ENCODE peak calls at places on chromosomes 6 and 20, in seven cellular contexts. S is heart left ventricle, C is neural progenitor cell, K is fibroblast of the aortic adventitia, O is nephron progenitor cell, R is fibroblast of mammary gland, F is heart right ventricle. G is an unnamed sample.

GRCh38 chr20:15756001-15756400 is 817.2 kb downstream of the KIF16B start:
- DNase-seq in C (no peak), S (no peak), R (no peak), O (no peak), K (no peak), F (no peak), G (no peak)

GRCh38 chr6:52545844-52546119 is 31.1 kb downstream of the TRAM2 start:
- DNase-seq in K (no peak), O (no peak), S (no peak), C (no peak), F (no peak), R (no peak), G (no peak)

GRCh38 chr20:55580475-55580874 is 424.8 kb downstream of the CBLN4 start:
- DNase-seq in C (no peak), R (no peak), O (no peak), S (no peak), F (no peak), K (no peak), G (peak; percentile 11)

GRCh38 chr6:126955621-126956020 is 162.8 kb upstream of the RSPO3 start:
- DNase-seq in C (no peak), K (no peak), R (no peak), S (no peak), F (no peak), O (no peak), G (peak; percentile 22)

GRCh38 chr6:170150590-170150945 is 140.3 kb downstream of the DLL1 start:
- DNase-seq in K (no peak), C (no peak), R (no peak), S (no peak), O (no peak), F (no peak), G (no peak)

GRCh38 chr6:137802408-137803182 is 64.5 kb upstream of the TNFAIP3 start:
- DNase-seq in C (no peak), K (no peak), S (no peak), R (no peak), F (no peak), O (no peak), G (no peak)

GRCh38 chr6:55674672-55675071 is 95.7 kb upstream of the HMGCLL1 start:
- DNase-seq in O (no peak), R (no peak), C (no peak), K (no peak), F (no peak), S (no peak), G (no peak)

GRCh38 chr6:96923400-96923799 is 1.1 kb upstream of the KLHL32 start:
- DNase-seq in R (no peak), O (no peak), K (no peak), S (no peak), C (no peak), F (no peak), G (no peak)

GRCh38 chr6:160328447-160328846 is 19.7 kb upstream of the SLC22A3 start:
- DNase-seq in C (no peak), R (no peak), O (no peak), S (no peak), K (no peak), F (no peak), G (no peak)

GRCh38 chr6:36104836-36105235 is 25.5 kb upstream of the MAPK13 start:
- DNase-seq in K (no peak), R (peak; percentile 38), S (no peak), F (no peak), C (no peak), O (no peak), G (no peak)

GRCh38 chr6:151070666-151071065 is 169.1 kb upstream of the AKAP12 start:
- DNase-seq in C (no peak), S (no peak), O (no peak), K (peak; percentile 94), F (no peak), R (peak; percentile 53), G (no peak)

GRCh38 chr20:58010666-58011065 is 217.8 kb downstream of the ANKRD60 start:
- DNase-seq in S (no peak), K (no peak), F (no peak), R (no peak), C (no peak), O (no peak), G (no peak)

GRCh38 chr20:48238781-48239180 is 453.5 kb upstream of the SULF2 start:
- DNase-seq in K (peak; percentile 5), C (no peak), F (no peak), R (peak; percentile 11), S (no peak), O (no peak), G (no peak)

GRCh38 chr6:35310265-35310831 is 12.7 kb downstream of the DEF6 start:
- DNase-seq in R (no peak), O (no peak), C (no peak), F (no peak), K (no peak), S (no peak), G (no peak)

GRCh38 chr6:64815718-64816117 is 891.3 kb downstream of the EYS start:
- DNase-seq in K (no peak), C (no peak), R (peak; percentile 0), S (no peak), F (no peak), O (no peak), G (peak; percentile 4)

GRCh38 chr6:36927691-36928546 is 26.6 kb upstream of the PI16 start:
- DNase-seq in S (peak; percentile 44), O (no peak), C (no peak), F (no peak), K (peak; percentile 37), R (peak; percentile 21), G (no peak)

GRCh38 chr6:17035257-17035757 is 66.5 kb upstream of the STMND1 start:
- DNase-seq in S (no peak), F (no peak), K (no peak), O (no peak), R (no peak), C (no peak), G (no peak)

GRCh38 chr6:18506387-18507017 is 119.4 kb downstream of the RNF144B start:
- DNase-seq in C (peak; percentile 28), O (no peak), K (no peak), R (peak; percentile 4), F (no peak), S (no peak), G (no peak)

GRCh38 chr6:166221040-166221439 is 53.4 kb upstream of the TBXT start:
- DNase-seq in S (no peak), K (no peak), F (no peak), C (no peak), R (no peak), O (no peak), G (no peak)

DNA sequence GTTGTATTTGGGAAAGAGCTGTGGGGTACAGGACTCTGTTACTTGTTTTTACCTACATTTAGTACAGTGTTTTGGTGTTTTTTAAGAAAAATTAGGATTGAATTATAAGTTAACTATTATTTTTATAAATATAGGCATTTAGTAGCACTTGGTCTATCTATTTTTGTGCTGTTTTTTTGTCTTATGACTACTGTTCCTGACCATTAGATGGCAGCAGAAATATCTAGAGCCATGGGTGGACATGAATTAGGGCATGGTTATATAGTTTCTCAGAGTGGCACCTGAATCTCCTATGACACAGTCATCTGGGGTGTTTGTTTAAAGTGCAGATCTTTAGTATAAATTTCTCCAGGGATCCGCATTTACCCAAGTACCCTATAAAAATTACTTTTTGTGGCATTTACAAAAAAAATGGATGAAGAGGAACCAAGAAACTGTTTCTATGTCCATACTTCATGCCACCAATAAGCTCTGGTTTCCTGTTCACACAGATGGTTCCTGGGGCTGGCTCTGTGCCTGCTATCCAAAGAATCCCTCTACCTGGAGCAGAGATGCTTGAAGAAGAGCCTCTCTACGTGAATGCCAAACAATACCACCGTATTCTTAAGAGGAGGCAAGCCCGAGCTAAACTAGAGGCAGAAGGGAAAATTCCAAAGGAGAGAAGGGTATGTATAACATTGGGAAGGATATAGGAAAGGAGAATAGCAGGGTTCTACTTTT is 19.8 kb downstream of the NFYA start:
- DNase-seq in K (peak; percentile 47), F (no peak), R (peak; percentile 44), C (no peak), S (no peak), O (no peak), G (peak; percentile 37)
- TF ChIP-seq CTCF in K (peak; percentile 47), F (no peak), R (peak; percentile 41), C (peak; percentile 39), S (no peak), O (no peak), G (peak; percentile 29)

GRCh38 chr6:109962271-109962670 is 15.8 kb upstream of the GPR6 start:
- DNase-seq in O (no peak), R (no peak), C (no peak), K (no peak), S (no peak), F (no peak), G (no peak)
- TF ChIP-seq CTCF in O (no peak), R (no peak), C (no peak), K (no peak), S (no peak), F (no peak), G (no peak)

DNA sequence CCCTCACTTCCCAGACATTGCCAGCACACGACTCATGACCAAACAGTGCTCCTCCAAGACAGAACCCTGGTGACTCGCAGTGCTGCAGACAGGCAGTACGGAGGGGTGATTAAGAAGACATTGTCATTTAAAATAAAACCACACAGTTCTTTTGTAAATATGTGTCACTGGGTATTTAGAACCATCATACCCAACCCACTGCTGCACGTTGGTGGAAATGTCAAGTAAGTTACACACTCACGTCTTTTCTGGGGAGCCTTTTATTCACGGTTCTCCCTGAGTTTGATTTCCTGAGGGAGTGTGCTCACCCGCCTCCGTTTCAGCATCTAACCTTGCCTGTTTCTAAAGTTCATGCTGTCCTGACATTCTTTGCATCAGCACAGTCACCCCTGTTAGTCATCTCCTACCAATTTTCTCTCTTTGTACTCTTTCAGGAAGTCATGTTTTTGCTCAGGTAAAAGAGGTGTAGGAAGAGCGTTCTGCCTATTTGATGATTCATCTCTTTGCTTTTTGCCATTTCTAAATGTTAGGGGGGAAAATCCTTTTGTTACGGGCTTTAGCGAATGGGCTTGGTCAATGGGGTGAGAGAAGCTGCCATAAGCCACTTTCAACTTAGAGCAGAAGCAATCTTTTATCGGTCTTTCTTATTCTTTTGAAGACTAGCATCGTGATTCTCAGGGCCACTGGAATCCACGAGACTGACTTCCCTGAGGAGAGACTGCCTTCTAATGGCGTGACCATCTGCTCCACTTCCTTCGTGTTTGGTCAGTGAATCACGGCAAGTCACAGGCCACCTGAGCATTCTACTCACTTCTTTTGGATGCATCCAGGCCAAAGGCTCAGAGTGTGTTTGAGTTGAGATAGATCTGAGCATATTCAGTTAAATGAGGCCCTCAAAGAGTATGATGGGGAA is 512.8 kb upstream of the JARID2 start:
- DNase-seq in F (no peak), K (peak; percentile 40), S (no peak), O (no peak), R (peak; percentile 92), C (no peak), G (peak; percentile 88)
- TF ChIP-seq CTCF in F (no peak), K (no peak), S (no peak), O (no peak), R (no peak), C (no peak), G (no peak)

GRCh38 chr6:114638346-114638745 is 295.5 kb upstream of the HS3ST5 start:
- DNase-seq in S (no peak), O (peak; percentile 6), K (no peak), R (no peak), F (no peak), C (peak; percentile 2), G (no peak)
- TF ChIP-seq CTCF in S (no peak), O (no peak), K (no peak), R (no peak), F (no peak), C (no peak), G (no peak)

GRCh38 chr6:79586548-79586947 is 44.6 kb upstream of the SH3BGRL2 start:
- DNase-seq in F (no peak), S (no peak), O (no peak), R (peak; percentile 49), C (peak; percentile 37), K (peak; percentile 33), G (peak; percentile 60)
- TF ChIP-seq CTCF in F (peak; percentile 11), S (no peak), O (no peak), R (peak; percentile 69), C (peak; percentile 56), K (peak; percentile 64), G (peak; percentile 25)

G was measured in MCF 10A.